ENCODE peak calls at places on chromosomes 16 and 17, in ten cellular contexts. V is WTC11, M is heart left ventricle, O is H1, T is B cell, X is GM13976, K is ovary, E is GM06990, Q is BE2C, F is AG04450. I is an unnamed sample.

GRCh38 chr16:2776500-2777139 is 460 bp downstream of the ELOB start:
- DNase-seq in X (peak), M (peak), E (peak), T (peak), F (no peak), V (peak), Q (no peak), O (no peak), K (peak), I (no peak)

GRCh38 chr16:71409038-71409775 is 32.6 kb downstream of the TLE7 start:
- DNase-seq in Q (no peak), T (no peak), M (no peak), X (no peak), F (no peak), E (no peak), V (no peak), K (no peak), O (no peak), I (no peak)

GRCh38 chr17:58513913-58514794 is at the start of gene MTMR4:
- DNase-seq in M (peak), V (peak), O (peak), E (peak), T (peak), F (peak), K (peak), X (peak), Q (peak), I (peak)

GRCh38 chr17:64940055-64940454 is 20.8 kb upstream of the LRRC37A3 start:
- DNase-seq in E (no peak), X (no peak), F (no peak), O (no peak), T (no peak), M (no peak), V (no peak), Q (no peak), K (no peak), I (no peak)

GRCh38 chr17:73430165-73430680 is 118.4 kb upstream of the CDC42EP4 start:
- DNase-seq in V (no peak), T (no peak), F (no peak), M (no peak), O (no peak), Q (no peak), K (no peak), X (no peak), E (no peak), I (no peak)

GRCh38 chr16:27920391-27920891 is 143.1 kb downstream of the GSG1L start:
- DNase-seq in Q (peak), O (peak), M (no peak), V (peak), T (no peak), F (no peak), X (no peak), E (no peak), K (no peak), I (peak)

GRCh38 chr16:72066747-72067146 is 3.7 kb downstream of the HPR start:
- DNase-seq in X (peak), O (no peak), T (no peak), M (no peak), K (no peak), Q (no peak), F (peak), V (no peak), E (no peak), I (no peak)

GRCh38 chr16:73214825-73215481 is 167.0 kb upstream of the ZFHX3 start:
- DNase-seq in V (no peak), O (no peak), X (no peak), K (no peak), M (no peak), E (no peak), T (no peak), Q (no peak), F (peak), I (no peak)

GRCh38 chr16:69187387-69187890 is 475 bp downstream of the SNTB2 start:
- DNase-seq in F (no peak), X (peak), M (peak), T (peak), V (peak), Q (peak), K (peak), E (peak), O (peak), I (peak)

GRCh38 chr17:3687949-3688614 is 7.9 kb downstream of the P2RX5 start:
- DNase-seq in V (no peak), F (no peak), X (no peak), Q (no peak), O (peak), E (no peak), K (no peak), M (no peak), T (peak), I (no peak)

GRCh38 chr17:73268582-73269328 is 7.1 kb upstream of the CPSF4L start:
- DNase-seq in F (no peak), X (peak), O (no peak), V (no peak), E (no peak), T (no peak), K (no peak), Q (no peak), M (no peak), I (no peak)

GRCh38 chr17:12979255-12979654 is 38.6 kb downstream of the ELAC2 start:
- DNase-seq in E (no peak), K (no peak), X (no peak), T (no peak), M (no peak), V (no peak), Q (no peak), O (no peak), F (no peak), I (no peak)

GRCh38 chr17:79047291-79047920 is 23.4 kb downstream of the C1QTNF1 start:
- DNase-seq in K (no peak), T (peak), O (no peak), Q (no peak), M (no peak), X (no peak), V (no peak), F (no peak), E (no peak), I (no peak)

GRCh38 chr16:14400285-14400977 is 229.6 kb downstream of the PARN start:
- DNase-seq in F (no peak), O (no peak), X (no peak), Q (no peak), E (no peak), K (no peak), T (no peak), M (no peak), V (no peak), I (no peak)
- TF ChIP-seq CTCF in F (no peak), O (no peak), X (no peak), Q (no peak), E (no peak), K (no peak), T (no peak), M (no peak), V (no peak), I (no peak)

DNA sequence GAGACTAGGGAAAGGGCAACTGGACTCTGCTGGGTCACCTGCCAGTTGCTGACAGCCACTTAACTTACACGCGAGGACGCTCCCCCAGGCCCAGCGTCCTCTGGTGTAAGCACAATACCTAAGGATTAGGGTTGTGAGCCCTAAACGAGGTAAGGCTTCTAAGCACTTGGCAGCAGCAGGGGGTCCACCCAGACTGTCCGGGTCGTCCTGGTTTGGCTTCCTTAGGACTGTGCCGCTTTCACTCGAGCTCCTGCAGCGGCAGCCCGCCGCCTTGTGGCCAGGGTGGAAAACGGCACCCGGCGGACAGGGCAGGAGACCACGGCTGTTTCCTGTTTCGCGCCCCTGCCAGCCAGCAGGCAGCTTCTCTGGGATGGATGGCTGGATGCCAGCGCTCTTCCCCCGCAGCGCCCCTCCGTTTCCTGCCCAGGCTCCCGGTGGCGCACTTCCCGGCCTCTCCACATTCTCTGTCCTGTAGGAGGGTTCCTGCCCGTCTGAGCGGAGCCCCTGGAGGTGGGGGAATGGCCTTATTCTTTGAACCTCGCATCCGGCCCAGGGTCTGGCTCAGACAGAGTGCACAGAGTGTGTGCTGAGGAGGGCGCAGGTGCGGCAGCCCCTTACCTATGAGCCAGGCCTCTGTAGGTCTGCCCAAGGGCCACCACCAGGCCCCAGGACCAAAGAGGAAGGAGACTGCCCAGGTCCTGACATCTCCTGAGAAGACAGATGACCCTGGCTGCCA is 47.0 kb upstream of the AMZ2 start:
- DNase-seq in X (peak), M (peak), V (peak), E (peak), Q (peak), O (peak), F (peak), T (peak), K (peak), I (peak)
- TF ChIP-seq CTCF in X (peak), M (peak), V (peak), E (peak), Q (peak), O (peak), F (peak), T (peak), K (peak), I (peak)

GRCh38 chr16:24041834-24042631 is 206.2 kb downstream of the PRKCB start:
- DNase-seq in E (no peak), Q (peak), X (peak), K (no peak), F (peak), T (peak), O (peak), V (peak), M (peak), I (peak)
- TF ChIP-seq CTCF in E (peak), Q (peak), X (peak), K (no peak), F (peak), T (peak), O (peak), V (peak), M (peak), I (peak)

GRCh38 chr16:81936209-81936608 is 75.1 kb downstream of the SDR42E1 start:
- DNase-seq in V (no peak), Q (no peak), X (peak), K (no peak), F (no peak), T (no peak), E (no peak), M (no peak), O (peak), I (no peak)

GRCh38 chr16:81931927-81932326 is 79.3 kb downstream of the SDR42E1 start:
- DNase-seq in T (no peak), E (no peak), K (no peak), M (no peak), Q (no peak), X (peak), F (no peak), V (no peak), O (no peak), I (no peak)

GRCh38 chr16:81929841-81930240 is 81.4 kb downstream of the SDR42E1 start:
- DNase-seq in X (peak), Q (no peak), O (peak), K (no peak), V (no peak), F (no peak), T (no peak), E (no peak), M (no peak), I (no peak)

GRCh38 chr16:81928975-81929374 is 82.3 kb downstream of the SDR42E1 start:
- DNase-seq in K (no peak), F (no peak), T (no peak), V (no peak), X (peak), O (peak), M (no peak), E (no peak), Q (no peak), I (no peak)

GRCh38 chr16:81932668-81933067 is 78.6 kb downstream of the SDR42E1 start:
- DNase-seq in K (no peak), X (peak), F (no peak), O (peak), Q (no peak), E (no peak), V (no peak), M (no peak), T (no peak), I (no peak)
- TF ChIP-seq CTCF in K (no peak), X (no peak), F (no peak), O (peak), Q (no peak), E (no peak), V (no peak), M (no peak), T (no peak), I (no peak)

GRCh38 chr17:48070195-48070594 is 22.0 kb downstream of the NFE2L1 start:
- DNase-seq in Q (no peak), E (no peak), F (no peak), X (no peak), M (no peak), K (no peak), V (no peak), O (no peak), T (no peak), I (no peak)

GRCh38 chr17:48067245-48067644 is 19.1 kb downstream of the NFE2L1 start:
- DNase-seq in V (no peak), E (no peak), T (no peak), X (no peak), F (no peak), Q (no peak), M (no peak), K (no peak), O (no peak), I (no peak)

GRCh38 chr17:48066192-48066591 is 18.0 kb downstream of the NFE2L1 start:
- DNase-seq in V (no peak), M (no peak), O (no peak), X (no peak), K (no peak), E (no peak), Q (no peak), T (no peak), F (no peak), I (no peak)

GRCh38 chr17:48066656-48067055 is 18.5 kb downstream of the NFE2L1 start:
- DNase-seq in Q (no peak), M (no peak), O (no peak), K (no peak), T (no peak), F (no peak), V (no peak), E (no peak), X (no peak), I (no peak)

GRCh38 chr17:48068491-48068961 is 20.4 kb downstream of the NFE2L1 start:
- DNase-seq in T (no peak), V (peak), X (no peak), F (no peak), K (no peak), E (no peak), O (peak), Q (peak), M (no peak), I (no peak)
- TF ChIP-seq CTCF in T (peak), V (no peak), X (no peak), F (peak), K (no peak), E (peak), O (peak), Q (peak), M (no peak), I (peak)

GRCh38 chr17:30477083-30477757 is at the start of gene GOSR1:
- DNase-seq in M (peak), F (peak), X (peak), T (peak), E (peak), Q (peak), V (peak), O (peak), K (peak), I (peak)
- TF ChIP-seq CTCF in M (peak), F (peak), X (peak), T (peak), E (peak), Q (peak), V (peak), O (peak), K (peak), I (peak)

GRCh38 chr16:61182416-61182815 is 853.8 kb downstream of the CDH8 start:
- DNase-seq in V (no peak), X (no peak), E (no peak), M (no peak), T (no peak), F (no peak), Q (no peak), K (no peak), O (no peak), I (no peak)

GRCh38 chr16:61181982-61182381 is 854.3 kb downstream of the CDH8 start:
- DNase-seq in M (no peak), O (no peak), Q (no peak), F (no peak), K (no peak), X (no peak), T (no peak), E (no peak), V (no peak), I (no peak)

GRCh38 chr16:61179571-61179970 is 856.7 kb downstream of the CDH8 start:
- DNase-seq in O (no peak), E (no peak), T (no peak), V (no peak), M (no peak), Q (no peak), F (no peak), K (no peak), X (no peak), I (no peak)
- TF ChIP-seq CTCF in O (no peak), E (no peak), T (no peak), V (no peak), M (no peak), Q (no peak), F (no peak), K (no peak), X (no peak), I (no peak)

GRCh38 chr16:48497129-48497528 is 111.9 kb upstream of the SIAH1 start:
- DNase-seq in T (no peak), V (no peak), E (no peak), Q (no peak), X (no peak), K (no peak), M (no peak), O (no peak), F (no peak), I (no peak)
- TF ChIP-seq CTCF in T (no peak), V (no peak), E (no peak), Q (no peak), X (no peak), K (no peak), M (no peak), O (no peak), F (no peak), I (no peak)

I was measured in nephron progenitor cell.